ENCODE peak calls at places on chromosomes 5 and 9, in seven cellular contexts. One of them, this sample, is unnamed.
A peak's percentile ranks its signal among the peaks of the same experiment; 100 is the strongest.

GRCh38 chr5:139138790-139139189 is 59.4 kb downstream of the SIL1 start:
- DNase-seq in psoas muscle: peak; percentile 26
- DNase-seq in bronchial epithelial cell: peak; percentile 63
- DNase-seq in CD8-positive, alpha-beta memory T cell: no peak
- DNase-seq in neural progenitor cell: peak; percentile 39
- DNase-seq in kidney epithelial cell: peak; percentile 45
- DNase-seq in tibial nerve: no peak
- DNase-seq in this sample: no peak

GRCh38 chr5:129903466-129904101 is 681 bp upstream of the CHSY3 start:
- DNase-seq in tibial nerve: peak; percentile 6
- DNase-seq in neural progenitor cell: peak; percentile 33
- DNase-seq in psoas muscle: no peak
- DNase-seq in bronchial epithelial cell: no peak
- DNase-seq in CD8-positive, alpha-beta memory T cell: no peak
- DNase-seq in kidney epithelial cell: no peak
- DNase-seq in this sample: no peak

GRCh38 chr5:64292611-64293215 is 127.1 kb downstream of the RNF180 start:
- DNase-seq in psoas muscle: no peak
- DNase-seq in neural progenitor cell: peak; percentile 3
- DNase-seq in kidney epithelial cell: peak; percentile 63
- DNase-seq in tibial nerve: no peak
- DNase-seq in bronchial epithelial cell: no peak
- DNase-seq in CD8-positive, alpha-beta memory T cell: no peak
- DNase-seq in this sample: no peak

GRCh38 chr9:112112941-112113399 is 62.1 kb downstream of the SUSD1 start:
- DNase-seq in bronchial epithelial cell: peak; percentile 88
- DNase-seq in psoas muscle: no peak
- DNase-seq in tibial nerve: no peak
- DNase-seq in neural progenitor cell: peak; percentile 53
- DNase-seq in kidney epithelial cell: peak; percentile 58
- DNase-seq in CD8-positive, alpha-beta memory T cell: no peak
- DNase-seq in this sample: no peak

GRCh38 chr5:78519198-78519941 is 129.2 kb downstream of the LHFPL2 start:
- DNase-seq in psoas muscle: no peak
- DNase-seq in bronchial epithelial cell: peak; percentile 51
- DNase-seq in neural progenitor cell: no peak
- DNase-seq in CD8-positive, alpha-beta memory T cell: no peak
- DNase-seq in kidney epithelial cell: no peak
- DNase-seq in tibial nerve: no peak
- DNase-seq in this sample: no peak

GRCh38 chr9:33466565-33467495 is 6.9 kb downstream of the NOL6 start:
- DNase-seq in neural progenitor cell: peak; percentile 75
- DNase-seq in tibial nerve: peak; percentile 50
- DNase-seq in CD8-positive, alpha-beta memory T cell: peak; percentile 78
- DNase-seq in psoas muscle: peak; percentile 60
- DNase-seq in kidney epithelial cell: no peak
- DNase-seq in bronchial epithelial cell: no peak
- DNase-seq in this sample: no peak

GRCh38 chr9:89313842-89314241 is 2.8 kb downstream of the CKS2 start:
- DNase-seq in CD8-positive, alpha-beta memory T cell: no peak
- DNase-seq in bronchial epithelial cell: peak; percentile 15
- DNase-seq in kidney epithelial cell: no peak
- DNase-seq in tibial nerve: no peak
- DNase-seq in psoas muscle: no peak
- DNase-seq in neural progenitor cell: no peak
- DNase-seq in this sample: no peak

GRCh38 chr5:56814361-56814962 is 887 bp upstream of the MAP3K1 start:
- DNase-seq in bronchial epithelial cell: no peak
- DNase-seq in psoas muscle: peak; percentile 21
- DNase-seq in tibial nerve: no peak
- DNase-seq in neural progenitor cell: peak; percentile 66
- DNase-seq in kidney epithelial cell: no peak
- DNase-seq in CD8-positive, alpha-beta memory T cell: peak; percentile 58
- DNase-seq in this sample: no peak

GRCh38 chr9:107422189-107422802 is 67.3 kb downstream of the KLF4 start:
- DNase-seq in neural progenitor cell: peak; percentile 92
- DNase-seq in bronchial epithelial cell: peak; percentile 70
- DNase-seq in psoas muscle: peak; percentile 63
- DNase-seq in kidney epithelial cell: peak; percentile 10
- DNase-seq in tibial nerve: peak; percentile 41
- DNase-seq in CD8-positive, alpha-beta memory T cell: no peak
- DNase-seq in this sample: no peak

GRCh38 chr9:136009516-136009915 is 48.3 kb upstream of the UBAC1 start:
- DNase-seq in neural progenitor cell: no peak
- DNase-seq in tibial nerve: no peak
- DNase-seq in kidney epithelial cell: no peak
- DNase-seq in bronchial epithelial cell: no peak
- DNase-seq in psoas muscle: peak; percentile 8
- DNase-seq in CD8-positive, alpha-beta memory T cell: no peak
- DNase-seq in this sample: no peak

GRCh38 chr9:76610009-76610352 is 151.0 kb downstream of the GCNT1 start:
- DNase-seq in tibial nerve: peak; percentile 82
- DNase-seq in psoas muscle: peak; percentile 82
- DNase-seq in neural progenitor cell: no peak
- DNase-seq in kidney epithelial cell: no peak
- DNase-seq in CD8-positive, alpha-beta memory T cell: no peak
- DNase-seq in bronchial epithelial cell: no peak
- DNase-seq in this sample: no peak

GRCh38 chr9:16106211-16106610 is 553.4 kb downstream of the CCDC171 start:
- DNase-seq in neural progenitor cell: peak; percentile 17
- DNase-seq in CD8-positive, alpha-beta memory T cell: no peak
- DNase-seq in bronchial epithelial cell: no peak
- DNase-seq in psoas muscle: no peak
- DNase-seq in kidney epithelial cell: no peak
- DNase-seq in tibial nerve: no peak
- DNase-seq in this sample: no peak

GRCh38 chr9:69379250-69379982 is 54.4 kb downstream of the ENTREP1 start:
- DNase-seq in CD8-positive, alpha-beta memory T cell: no peak
- DNase-seq in neural progenitor cell: no peak
- DNase-seq in kidney epithelial cell: peak; percentile 34
- DNase-seq in tibial nerve: no peak
- DNase-seq in psoas muscle: peak; percentile 47
- DNase-seq in bronchial epithelial cell: peak; percentile 83
- DNase-seq in this sample: no peak

GRCh38 chr9:87684627-87685204 is 41.2 kb upstream of the CTSL start:
- DNase-seq in psoas muscle: peak; percentile 40
- DNase-seq in bronchial epithelial cell: peak; percentile 40
- DNase-seq in neural progenitor cell: peak; percentile 61
- DNase-seq in tibial nerve: peak; percentile 52
- DNase-seq in CD8-positive, alpha-beta memory T cell: no peak
- DNase-seq in kidney epithelial cell: no peak
- DNase-seq in this sample: no peak

DNA sequence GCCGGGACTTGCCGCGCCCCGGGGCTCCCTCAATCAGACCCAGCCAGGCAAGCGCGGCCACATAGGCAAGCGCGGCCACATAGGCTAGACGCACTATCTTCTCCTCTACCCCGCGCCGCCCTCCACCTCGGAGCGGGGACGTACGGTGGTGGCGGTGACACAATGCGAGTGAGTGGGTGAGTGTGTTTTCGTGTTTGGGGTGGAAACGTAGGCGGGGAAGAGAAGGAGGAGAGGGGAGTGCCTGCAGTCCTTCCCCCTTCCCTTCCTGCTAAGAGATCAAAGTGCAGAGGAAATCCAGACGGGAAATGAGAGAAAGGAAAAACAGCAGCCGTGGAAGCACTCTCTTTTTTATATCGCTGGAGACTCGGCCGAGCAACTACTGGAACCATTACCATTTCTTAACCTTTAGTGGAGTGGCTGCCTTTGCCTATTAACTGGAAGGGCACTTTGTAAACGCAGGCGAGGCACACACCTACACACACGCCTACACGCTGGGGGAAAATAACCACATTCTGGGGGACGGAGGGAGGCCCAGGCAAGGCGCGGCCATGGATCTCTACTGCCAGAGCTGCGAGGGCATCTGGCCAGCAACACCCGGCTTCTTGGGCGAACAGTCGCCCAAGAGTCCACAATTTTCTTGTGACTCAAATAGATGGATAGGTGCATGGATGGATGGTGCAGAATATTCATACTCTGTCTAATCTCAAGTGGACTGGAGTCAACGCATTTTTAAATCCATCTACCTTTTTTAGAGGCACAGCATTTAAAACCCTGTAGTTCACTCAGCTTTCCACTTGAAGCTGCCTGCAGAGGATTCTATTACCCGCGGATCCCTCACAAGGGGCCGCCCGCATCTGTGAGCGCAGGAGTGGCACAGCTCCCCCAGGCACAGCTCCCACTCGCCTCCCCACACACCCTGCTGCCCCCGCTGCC is 2.1 kb downstream of the EDIL3 start:
- DNase-seq in bronchial epithelial cell: no peak
- DNase-seq in CD8-positive, alpha-beta memory T cell: no peak
- DNase-seq in psoas muscle: peak; percentile 16
- DNase-seq in kidney epithelial cell: no peak
- DNase-seq in tibial nerve: peak; percentile 19
- DNase-seq in neural progenitor cell: peak; percentile 82
- DNase-seq in this sample: no peak
- H3K4me3 ChIP-seq in bronchial epithelial cell: peak overlapping the region; percentile 42
- H3K4me3 ChIP-seq in CD8-positive, alpha-beta memory T cell: no peak overlapping the region
- H3K4me3 ChIP-seq in psoas muscle: peak overlapping the region; percentile 52
- H3K4me3 ChIP-seq in kidney epithelial cell: peak overlapping the region; percentile 76
- H3K4me3 ChIP-seq in tibial nerve: peak overlapping the region; percentile 44
- H3K4me3 ChIP-seq in neural progenitor cell: peak overlapping the region; percentile 57
- H3K4me3 ChIP-seq in this sample: peak overlapping the region; percentile 82

GRCh38 chr5:126778675-126779403 is 1.9 kb downstream of the LMNB1 start:
- DNase-seq in tibial nerve: no peak
- DNase-seq in bronchial epithelial cell: no peak
- DNase-seq in psoas muscle: no peak
- DNase-seq in neural progenitor cell: no peak
- DNase-seq in CD8-positive, alpha-beta memory T cell: no peak
- DNase-seq in kidney epithelial cell: no peak
- DNase-seq in this sample: no peak

GRCh38 chr5:126777974-126778674 is 1.2 kb downstream of the LMNB1 start:
- DNase-seq in CD8-positive, alpha-beta memory T cell: peak; percentile 95
- DNase-seq in neural progenitor cell: peak; percentile 98
- DNase-seq in bronchial epithelial cell: peak; percentile 83
- DNase-seq in psoas muscle: peak; percentile 82
- DNase-seq in tibial nerve: peak; percentile 64
- DNase-seq in kidney epithelial cell: peak; percentile 80
- DNase-seq in this sample: peak; percentile 90

GRCh38 chr5:126777257-126777973 is 479 bp downstream of the LMNB1 start:
- DNase-seq in bronchial epithelial cell: peak; percentile 63
- DNase-seq in psoas muscle: peak; percentile 41
- DNase-seq in CD8-positive, alpha-beta memory T cell: peak; percentile 77
- DNase-seq in kidney epithelial cell: no peak
- DNase-seq in neural progenitor cell: peak; percentile 83
- DNase-seq in tibial nerve: peak; percentile 9
- DNase-seq in this sample: peak; percentile 23

GRCh38 chr5:126776499-126777256 is at the start of gene LMNB1:
- DNase-seq in CD8-positive, alpha-beta memory T cell: peak; percentile 94
- DNase-seq in neural progenitor cell: peak; percentile 98
- DNase-seq in psoas muscle: peak; percentile 95
- DNase-seq in bronchial epithelial cell: peak; percentile 76
- DNase-seq in tibial nerve: peak; percentile 88
- DNase-seq in kidney epithelial cell: peak; percentile 67
- DNase-seq in this sample: peak; percentile 84

GRCh38 chr5:126780165-126780827 is 3.4 kb downstream of the LMNB1 start:
- DNase-seq in neural progenitor cell: peak; percentile 79
- DNase-seq in bronchial epithelial cell: peak; percentile 50
- DNase-seq in kidney epithelial cell: no peak
- DNase-seq in CD8-positive, alpha-beta memory T cell: peak; percentile 61
- DNase-seq in tibial nerve: peak; percentile 47
- DNase-seq in psoas muscle: no peak
- DNase-seq in this sample: no peak
- H3K4me3 ChIP-seq in neural progenitor cell: peak overlapping the region; percentile 66
- H3K4me3 ChIP-seq in bronchial epithelial cell: no peak overlapping the region
- H3K4me3 ChIP-seq in kidney epithelial cell: no peak overlapping the region
- H3K4me3 ChIP-seq in CD8-positive, alpha-beta memory T cell: no peak overlapping the region
- H3K4me3 ChIP-seq in tibial nerve: no peak overlapping the region
- H3K4me3 ChIP-seq in psoas muscle: no peak overlapping the region
- H3K4me3 ChIP-seq in this sample: peak overlapping the region; percentile 32

GRCh38 chr9:134335490-134336173 is 9.4 kb downstream of the RXRA start:
- DNase-seq in CD8-positive, alpha-beta memory T cell: no peak
- DNase-seq in kidney epithelial cell: no peak
- DNase-seq in neural progenitor cell: no peak
- DNase-seq in psoas muscle: no peak
- DNase-seq in bronchial epithelial cell: no peak
- DNase-seq in tibial nerve: no peak
- DNase-seq in this sample: no peak

GRCh38 chr9:134332841-134333233 is 6.6 kb downstream of the RXRA start:
- DNase-seq in bronchial epithelial cell: no peak
- DNase-seq in tibial nerve: no peak
- DNase-seq in neural progenitor cell: no peak
- DNase-seq in CD8-positive, alpha-beta memory T cell: no peak
- DNase-seq in psoas muscle: peak; percentile 8
- DNase-seq in kidney epithelial cell: no peak
- DNase-seq in this sample: no peak

GRCh38 chr9:134333234-134333873 is 7.1 kb downstream of the RXRA start:
- DNase-seq in neural progenitor cell: no peak
- DNase-seq in tibial nerve: no peak
- DNase-seq in psoas muscle: peak; percentile 50
- DNase-seq in bronchial epithelial cell: no peak
- DNase-seq in kidney epithelial cell: no peak
- DNase-seq in CD8-positive, alpha-beta memory T cell: no peak
- DNase-seq in this sample: no peak

GRCh38 chr9:134335095-134335489 is 8.8 kb downstream of the RXRA start:
- DNase-seq in kidney epithelial cell: no peak
- DNase-seq in psoas muscle: no peak
- DNase-seq in neural progenitor cell: no peak
- DNase-seq in bronchial epithelial cell: peak; percentile 66
- DNase-seq in tibial nerve: no peak
- DNase-seq in CD8-positive, alpha-beta memory T cell: no peak
- DNase-seq in this sample: no peak

GRCh38 chr9:134333874-134334581 is 7.8 kb downstream of the RXRA start:
- DNase-seq in tibial nerve: no peak
- DNase-seq in CD8-positive, alpha-beta memory T cell: no peak
- DNase-seq in bronchial epithelial cell: no peak
- DNase-seq in psoas muscle: peak; percentile 18
- DNase-seq in neural progenitor cell: no peak
- DNase-seq in kidney epithelial cell: no peak
- DNase-seq in this sample: no peak
- H3K4me3 ChIP-seq in tibial nerve: no peak overlapping the region
- H3K4me3 ChIP-seq in CD8-positive, alpha-beta memory T cell: no peak overlapping the region
- H3K4me3 ChIP-seq in bronchial epithelial cell: no peak overlapping the region
- H3K4me3 ChIP-seq in psoas muscle: no peak overlapping the region
- H3K4me3 ChIP-seq in neural progenitor cell: no peak overlapping the region
- H3K4me3 ChIP-seq in kidney epithelial cell: no peak overlapping the region
- H3K4me3 ChIP-seq in this sample: no peak overlapping the region

GRCh38 chr9:97387936-97388684 is 23.8 kb upstream of the TDRD7 start:
- DNase-seq in tibial nerve: no peak
- DNase-seq in kidney epithelial cell: no peak
- DNase-seq in neural progenitor cell: no peak
- DNase-seq in psoas muscle: no peak
- DNase-seq in CD8-positive, alpha-beta memory T cell: no peak
- DNase-seq in bronchial epithelial cell: no peak
- DNase-seq in this sample: no peak

GRCh38 chr9:97387504-97387886 is 24.4 kb upstream of the TDRD7 start:
- DNase-seq in bronchial epithelial cell: no peak
- DNase-seq in tibial nerve: no peak
- DNase-seq in neural progenitor cell: no peak
- DNase-seq in CD8-positive, alpha-beta memory T cell: no peak
- DNase-seq in kidney epithelial cell: no peak
- DNase-seq in psoas muscle: no peak
- DNase-seq in this sample: no peak

GRCh38 chr9:97385626-97386264 is 26.2 kb upstream of the TDRD7 start:
- DNase-seq in CD8-positive, alpha-beta memory T cell: no peak
- DNase-seq in bronchial epithelial cell: no peak
- DNase-seq in tibial nerve: no peak
- DNase-seq in kidney epithelial cell: no peak
- DNase-seq in neural progenitor cell: no peak
- DNase-seq in psoas muscle: no peak
- DNase-seq in this sample: no peak

GRCh38 chr9:97386265-97386633 is 25.6 kb upstream of the TDRD7 start:
- DNase-seq in CD8-positive, alpha-beta memory T cell: no peak
- DNase-seq in bronchial epithelial cell: no peak
- DNase-seq in psoas muscle: no peak
- DNase-seq in tibial nerve: no peak
- DNase-seq in kidney epithelial cell: no peak
- DNase-seq in neural progenitor cell: no peak
- DNase-seq in this sample: no peak

GRCh38 chr9:97386733-97387503 is 25.0 kb upstream of the TDRD7 start:
- DNase-seq in psoas muscle: peak; percentile 62
- DNase-seq in bronchial epithelial cell: peak; percentile 35
- DNase-seq in neural progenitor cell: peak; percentile 80
- DNase-seq in CD8-positive, alpha-beta memory T cell: peak; percentile 75
- DNase-seq in kidney epithelial cell: no peak
- DNase-seq in tibial nerve: peak; percentile 73
- DNase-seq in this sample: peak; percentile 24
- H3K4me3 ChIP-seq in psoas muscle: no peak overlapping the region
- H3K4me3 ChIP-seq in bronchial epithelial cell: no peak overlapping the region
- H3K4me3 ChIP-seq in neural progenitor cell: no peak overlapping the region
- H3K4me3 ChIP-seq in CD8-positive, alpha-beta memory T cell: no peak overlapping the region
- H3K4me3 ChIP-seq in kidney epithelial cell: no peak overlapping the region
- H3K4me3 ChIP-seq in tibial nerve: no peak overlapping the region
- H3K4me3 ChIP-seq in this sample: no peak overlapping the region